ENCODE peak calls at places on chromosomes 11 and 22, in five cellular contexts. U is heart left ventricle, D is SJSA1, V is neuronal stem cell, M is psoas muscle. X is an unnamed sample. For H3K9me3, the result is how much of the 10 kb centered on the place peaks cover.

GRCh38 chr11:65637794-65638317 is at the start of gene SIPA1:
- DNase-seq in U (peak), D (peak), V (peak), M (peak), X (peak)

GRCh38 chr11:33344611-33345010 is 87.4 kb downstream of the HIPK3 start:
- DNase-seq in U (no peak), D (no peak), V (no peak), M (no peak), X (no peak)

GRCh38 chr11:74417379-74417804 is 19.2 kb upstream of the PGM2L1 start:
- DNase-seq in U (no peak), D (no peak), V (no peak), M (no peak), X (no peak)

GRCh38 chr11:119795231-119795630 is 66.2 kb upstream of the NECTIN1 start:
- DNase-seq in U (no peak), D (peak), V (no peak), M (no peak), X (no peak)

GRCh38 chr22:26797910-26798309 is 140.5 kb downstream of the MIAT start:
- DNase-seq in U (no peak), D (no peak), V (no peak), M (no peak), X (no peak)

GRCh38 chr11:105611837-105612480 is 2.1 kb downstream of the GRIA4 start:
- DNase-seq in U (no peak), D (no peak), V (no peak), M (no peak), X (no peak)

GRCh38 chr22:36147196-36147788 is 13.3 kb downstream of the APOL3 start:
- DNase-seq in U (no peak), D (no peak), V (peak), M (no peak), X (no peak)

GRCh38 chr22:42427211-42427610 is 5.0 kb downstream of the NFAM1 start:
- DNase-seq in U (no peak), D (no peak), V (no peak), M (no peak), X (no peak)

GRCh38 chr11:61940466-61940865 is 9.7 kb upstream of the BEST1 start:
- DNase-seq in U (no peak), D (no peak), V (no peak), M (no peak), X (no peak)

GRCh38 chr22:50627914-50628542 is at the start of gene ARSA:
- DNase-seq in U (peak), D (peak), V (peak), M (peak), X (peak)

GRCh38 chr22:43162412-43163150 is 11.2 kb downstream of the TSPO start:
- DNase-seq in U (no peak), D (no peak), V (no peak), M (no peak), X (no peak)

GRCh38 chr11:61725632-61726280 is 26.7 kb upstream of the MYRF start:
- DNase-seq in U (no peak), D (peak), V (no peak), M (no peak), X (no peak)

GRCh38 chr11:69358398-69359080 is 64.6 kb downstream of the MYEOV start:
- DNase-seq in U (no peak), D (peak), V (no peak), M (no peak), X (no peak)

GRCh38 chr11:18408558-18409242 is 3.4 kb upstream of the LDHC start:
- DNase-seq in U (no peak), D (no peak), V (no peak), M (no peak), X (no peak)

GRCh38 chr11:63840356-63841060 is 1.6 kb downstream of the MARK2 start:
- DNase-seq in U (no peak), D (no peak), V (no peak), M (no peak), X (no peak)

GRCh38 chr11:15913261-15913660 is 443.1 kb downstream of the SOX6 start:
- DNase-seq in U (no peak), D (no peak), V (no peak), M (no peak), X (no peak)

GRCh38 chr11:58628446-58628845 is 6.0 kb downstream of the CNTF start:
- DNase-seq in U (peak), D (no peak), V (no peak), M (no peak), X (peak)

GRCh38 chr22:29638678-29639077 is 35.2 kb downstream of the NF2 start:
- DNase-seq in U (no peak), D (no peak), V (no peak), M (no peak), X (no peak)

GRCh38 chr11:47104337-47104950 is 72.2 kb downstream of the ARFGAP2 start:
- DNase-seq in U (no peak), D (no peak), V (peak), M (no peak), X (no peak)

GRCh38 chr11:76672431-76673163 is 2.0 kb upstream of the LRRC32 start:
- DNase-seq in U (no peak), D (no peak), V (no peak), M (peak), X (no peak)

GRCh38 chr11:117221775-117222517 is 9.9 kb downstream of the PCSK7 start:
- DNase-seq in U (peak), D (no peak), V (no peak), M (peak), X (peak)

GRCh38 chr22:17596226-17596625 is 32.3 kb downstream of the ATP6V1E1 start:
- DNase-seq in U (no peak), D (no peak), V (no peak), M (no peak), X (no peak)

GRCh38 chr11:11535611-11536010 is 86.2 kb downstream of the GALNT18 start:
- DNase-seq in U (peak), D (no peak), V (no peak), M (no peak), X (peak)

GRCh38 chr11:71086687-71087258 is 165.6 kb downstream of the SHANK2 start:
- DNase-seq in U (no peak), D (no peak), V (peak), M (no peak), X (no peak)

GRCh38 chr11:33863418-33864172 is 28.3 kb downstream of the LMO2 start:
- DNase-seq in U (no peak), D (no peak), V (no peak), M (no peak), X (no peak)

GRCh38 chr22:40251106-40251505 is 73.4 kb downstream of the TNRC6B start:
- DNase-seq in U (no peak), D (no peak), V (no peak), M (no peak), X (no peak)

GRCh38 chr11:122178795-122179194 is 62.8 kb upstream of the BLID start:
- DNase-seq in U (no peak), D (no peak), V (no peak), M (no peak), X (no peak)

GRCh38 chr11:46676436-46677158 is 23.8 kb downstream of the ARHGAP1 start:
- DNase-seq in U (no peak), D (no peak), V (no peak), M (no peak), X (no peak)

GRCh38 chr22:37802310-37803194 is 5.2 kb upstream of the GCAT start:
- DNase-seq in U (peak), D (no peak), V (peak), M (peak), X (peak)

GRCh38 chr11:74018331-74019005 is 9.6 kb upstream of the UCP3 start:
- DNase-seq in U (peak), D (no peak), V (no peak), M (peak), X (peak)

GRCh38 chr22:37818397-37819099 is 4.6 kb upstream of the GALR3 start:
- DNase-seq in U (peak), D (peak), V (no peak), M (peak), X (peak)

GRCh38 chr22:17476838-17477237 is 86.5 kb upstream of the SLC25A18 start:
- DNase-seq in U (no peak), D (no peak), V (no peak), M (no peak), X (no peak)

GRCh38 chr11:66386171-66387069 is 14.9 kb upstream of the SLC29A2 start:
- DNase-seq in U (peak), D (peak), V (peak), M (peak), X (peak)

GRCh38 chr22:23533771-23534191 is 46.3 kb downstream of the IGLL1 start:
- DNase-seq in U (no peak), D (no peak), V (no peak), M (no peak), X (no peak)

GRCh38 chr11:46607516-46607915 is 9.5 kb downstream of the HARBI1 start:
- DNase-seq in U (no peak), D (no peak), V (no peak), M (no peak), X (no peak)

GRCh38 chr22:20530368-20531153 is 23.2 kb downstream of the MED15 start:
- DNase-seq in U (no peak), D (peak), V (no peak), M (peak), X (no peak)

GRCh38 chr22:37589607-37590006 is 9.7 kb upstream of the LGALS2 start:
- DNase-seq in U (no peak), D (no peak), V (no peak), M (no peak), X (no peak)

GRCh38 chr22:40855960-40856512 is 403 bp downstream of the ST13 start:
- DNase-seq in U (no peak), D (peak), V (peak), M (peak), X (peak)

GRCh38 chr22:49021097-49021925 is 806.4 kb downstream of the BRD1 start:
- DNase-seq in U (no peak), D (peak), V (no peak), M (peak), X (no peak)

GRCh38 chr22:49023879-49024774 is 803.5 kb downstream of the BRD1 start:
- DNase-seq in U (no peak), D (no peak), V (no peak), M (peak), X (no peak)

GRCh38 chr22:49021926-49022815 is 805.5 kb downstream of the BRD1 start:
- DNase-seq in U (no peak), D (peak), V (no peak), M (peak), X (peak)

GRCh38 chr22:49023161-49023878 is 804.4 kb downstream of the BRD1 start:
- DNase-seq in U (no peak), D (no peak), V (no peak), M (peak), X (no peak)

DNA sequence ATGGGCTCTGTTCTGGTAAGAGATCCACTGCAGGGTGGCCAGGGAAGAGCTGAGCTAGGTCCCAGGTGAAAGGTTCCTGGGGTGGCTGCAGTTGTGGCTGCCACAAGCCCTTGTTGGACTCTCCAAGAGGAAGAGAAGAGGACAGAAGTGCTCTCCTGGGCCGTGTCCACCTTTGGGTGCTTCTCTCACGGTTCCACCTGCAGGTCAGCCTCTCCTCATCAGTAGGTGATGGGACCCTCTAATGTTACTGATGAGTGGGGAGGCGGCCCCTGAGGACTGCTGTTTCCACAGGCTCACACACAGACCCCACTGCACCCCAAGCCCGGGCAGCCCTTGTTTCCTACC is 804.9 kb downstream of the BRD1 start:
- DNase-seq in U (no peak), D (no peak), V (no peak), M (peak), X (no peak)
- H3K9me3 ChIP-seq in U (under half), D (under half), V (under half), M (under half), X (under half)

GRCh38 chr11:125594958-125595357 is 2.3 kb downstream of the STT3A start:
- DNase-seq in U (no peak), D (no peak), V (no peak), M (no peak), X (no peak)

GRCh38 chr11:125592305-125593112 is at the start of gene STT3A:
- DNase-seq in U (peak), D (peak), V (peak), M (peak), X (peak)

GRCh38 chr11:125588505-125588904 is 4.1 kb upstream of the STT3A start:
- DNase-seq in U (no peak), D (no peak), V (no peak), M (no peak), X (no peak)

GRCh38 chr11:125593113-125593761 is 585 bp downstream of the STT3A start:
- DNase-seq in U (no peak), D (peak), V (no peak), M (no peak), X (no peak)

GRCh38 chr11:125591659-125592304 is 870 bp upstream of the STT3A start:
- DNase-seq in U (peak), D (peak), V (no peak), M (peak), X (peak)
- H3K4me3 ChIP-seq in U (peak), D (peak), V (peak), M (peak), X (peak)

DNA sequence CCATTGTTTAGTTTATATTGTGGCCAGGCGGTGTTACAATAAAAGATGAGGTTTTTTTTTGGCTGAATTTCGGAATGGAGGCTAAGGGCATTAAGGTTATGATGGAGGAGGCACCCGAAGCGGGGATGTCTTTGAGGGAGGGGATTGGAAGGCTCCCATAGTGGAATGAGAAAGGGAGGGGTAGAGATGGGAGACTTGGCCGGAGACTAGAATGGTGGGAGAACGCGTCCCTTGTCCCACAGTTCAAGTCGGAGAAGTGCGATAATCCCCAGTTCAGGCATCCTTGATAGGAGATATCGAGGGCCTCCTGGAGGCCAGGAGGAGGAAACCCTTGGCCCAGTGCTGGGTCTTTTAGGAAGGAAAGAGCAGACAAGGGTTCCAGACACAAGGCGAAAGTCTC is 21.6 kb downstream of the ZNF195 start:
- DNase-seq in U (no peak), D (no peak), V (no peak), M (no peak), X (no peak)
- H3K9me3 ChIP-seq in U (half or more), D (under half), V (half or more), M (half or more), X (half or more)

GRCh38 chr11:134460881-134461280 is 48.8 kb upstream of the B3GAT1 start:
- DNase-seq in U (no peak), D (no peak), V (no peak), M (no peak), X (no peak)

GRCh38 chr11:134460044-134460371 is 48.0 kb upstream of the B3GAT1 start:
- DNase-seq in U (no peak), D (no peak), V (no peak), M (no peak), X (no peak)

GRCh38 chr11:134463716-134464115 is 51.7 kb upstream of the B3GAT1 start:
- DNase-seq in U (no peak), D (no peak), V (no peak), M (no peak), X (no peak)

GRCh38 chr11:134461621-134462020 is 49.6 kb upstream of the B3GAT1 start:
- DNase-seq in U (no peak), D (no peak), V (no peak), M (no peak), X (no peak)

DNA sequence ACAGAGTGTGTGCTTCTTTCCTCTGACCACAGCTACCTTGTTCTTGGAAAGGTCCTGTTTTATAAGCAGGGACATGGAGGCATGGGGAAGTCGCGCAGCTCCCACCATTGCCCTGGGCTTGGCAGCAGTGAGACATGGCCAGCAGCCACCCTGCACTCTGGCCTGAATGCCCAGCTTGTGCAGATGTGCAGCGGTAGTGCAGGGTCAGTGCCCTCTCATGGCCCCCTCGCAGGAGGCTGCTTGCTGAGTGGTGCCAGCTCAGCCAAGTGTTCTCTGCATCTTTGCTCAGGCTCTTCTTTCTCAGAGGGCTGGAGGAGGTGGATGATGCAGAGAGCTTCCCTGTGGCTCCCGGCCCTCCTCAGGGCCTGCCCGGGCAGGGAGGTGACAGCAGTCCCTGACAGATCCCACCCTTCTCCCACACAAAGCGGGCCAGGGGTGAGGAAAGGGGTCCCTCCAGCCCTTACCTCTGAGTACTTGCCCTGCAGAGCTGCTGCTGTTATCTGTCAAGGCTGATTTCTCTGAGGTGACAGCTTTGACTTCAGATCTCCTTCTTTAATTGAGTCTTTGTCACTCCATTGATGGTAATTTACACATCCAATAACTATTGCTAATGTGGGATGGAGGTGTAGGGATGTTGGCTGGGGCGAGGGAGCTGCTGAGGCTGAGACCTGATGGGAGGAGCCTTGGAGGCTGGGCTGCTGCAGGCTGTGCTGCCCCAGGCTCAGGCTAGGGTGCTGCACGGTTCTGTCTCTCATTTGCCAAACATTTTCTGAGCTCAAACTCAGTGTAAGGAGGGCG is 47.4 kb upstream of the B3GAT1 start:
- DNase-seq in U (no peak), D (no peak), V (no peak), M (no peak), X (no peak)
- H3K4me3 ChIP-seq in U (no peak), D (no peak), V (no peak), M (no peak), X (no peak)

GRCh38 chr22:47850644-47851151 is 1088.2 kb downstream of the TBC1D22A start:
- DNase-seq in U (no peak), D (no peak), V (peak), M (no peak), X (no peak)

GRCh38 chr22:47846206-47846605 is 1083.8 kb downstream of the TBC1D22A start:
- DNase-seq in U (no peak), D (no peak), V (no peak), M (no peak), X (no peak)

GRCh38 chr22:47851586-47851985 is 1089.1 kb downstream of the TBC1D22A start:
- DNase-seq in U (no peak), D (no peak), V (no peak), M (no peak), X (no peak)

GRCh38 chr22:47848384-47848920 is 1086.0 kb downstream of the TBC1D22A start:
- DNase-seq in U (no peak), D (no peak), V (no peak), M (no peak), X (no peak)

GRCh38 chr22:47847281-47847890 is 1084.9 kb downstream of the TBC1D22A start:
- DNase-seq in U (no peak), D (no peak), V (no peak), M (no peak), X (no peak)
- H3K9me3 ChIP-seq in U (under half), D (under half), V (under half), M (under half), X (under half)

GRCh38 chr11:109423114-109423859 is 1.3 kb downstream of the C11orf87 start:
- DNase-seq in U (no peak), D (no peak), V (peak), M (peak), X (no peak)
- H3K4me3 ChIP-seq in U (peak), D (peak), V (no peak), M (peak), X (peak)

X was measured in left ventricle myocardium inferior.